ENCODE peak calls at places on chromosomes 6 and 20, in ten cellular contexts. S is pancreas; R is BE2C; A is mucosa of descending colon; U is CD8-positive, alpha-beta T cell; I is CD4-positive, alpha-beta T cell; O is ascending aorta; M is heart left ventricle; X is IMR-90; Z is naive thymus-derived CD4-positive, alpha-beta T cell. E is an unnamed sample. For H3K9me3, the result is how much of the 10 kb centered on the place peaks cover.

GRCh38 chr6:147161974-147162495 is 42.2 kb upstream of the STXBP5 start:
- DNase-seq in S (no peak), R (no peak), A (peak), U (no peak), I (no peak), O (no peak), M (no peak), X (peak), Z (no peak), E (no peak)

GRCh38 chr6:165178056-165178455 is 131.3 kb downstream of the C6orf118 start:
- DNase-seq in S (no peak), R (no peak), A (no peak), U (no peak), I (no peak), O (no peak), M (no peak), X (no peak), Z (no peak), E (no peak)

GRCh38 chr20:44411757-44412401 is 56.4 kb downstream of the HNF4A start:
- DNase-seq in S (no peak), R (no peak), A (no peak), U (no peak), I (no peak), O (no peak), M (no peak), X (no peak), Z (no peak), E (no peak)

GRCh38 chr6:85892346-85892745 is 249.7 kb upstream of the SYNCRIP start:
- DNase-seq in S (no peak), R (no peak), A (no peak), U (no peak), I (no peak), O (no peak), M (no peak), X (no peak), Z (no peak), E (no peak)

GRCh38 chr20:40562031-40562430 is 127.0 kb downstream of the MAFB start:
- DNase-seq in S (no peak), R (no peak), A (no peak), U (no peak), I (no peak), O (no peak), M (no peak), X (no peak), Z (no peak), E (no peak)

GRCh38 chr6:56381852-56382251 is 134.5 kb upstream of the COL21A1 start:
- DNase-seq in S (no peak), R (no peak), A (no peak), U (no peak), I (no peak), O (no peak), M (no peak), X (peak), Z (no peak), E (no peak)

GRCh38 chr6:3398165-3398562 is 58.7 kb downstream of the SLC22A23 start:
- DNase-seq in S (no peak), R (no peak), A (no peak), U (no peak), I (no peak), O (no peak), M (no peak), X (no peak), Z (no peak), E (no peak)

GRCh38 chr6:90516074-90516660 is 70.7 kb downstream of the MAP3K7 start:
- DNase-seq in S (no peak), R (no peak), A (no peak), U (no peak), I (no peak), O (no peak), M (no peak), X (no peak), Z (no peak), E (no peak)

GRCh38 chr6:151900256-151900655 is 92.8 kb downstream of the ESR1 start:
- DNase-seq in S (no peak), R (no peak), A (no peak), U (no peak), I (no peak), O (no peak), M (no peak), X (no peak), Z (no peak), E (no peak)

GRCh38 chr20:59864726-59865125 is 68.7 kb downstream of the SYCP2 start:
- DNase-seq in S (no peak), R (no peak), A (no peak), U (no peak), I (no peak), O (no peak), M (no peak), X (no peak), Z (no peak), E (no peak)

GRCh38 chr20:3358676-3359340 is 48.7 kb downstream of the DNAAF9 start:
- DNase-seq in S (no peak), R (no peak), A (no peak), U (no peak), I (no peak), O (no peak), M (no peak), X (no peak), Z (no peak), E (no peak)

GRCh38 chr6:121959501-121959900 is 440.0 kb upstream of the HSF2 start:
- DNase-seq in S (no peak), R (no peak), A (no peak), U (no peak), I (no peak), O (no peak), M (no peak), X (no peak), Z (peak), E (no peak)

GRCh38 chr6:56437171-56437900 is 190.0 kb upstream of the COL21A1 start:
- DNase-seq in S (no peak), R (no peak), A (no peak), U (no peak), I (no peak), O (no peak), M (no peak), X (no peak), Z (no peak), E (no peak)

GRCh38 chr6:129717287-129717686 is 7.3 kb upstream of the ARHGAP18 start:
- DNase-seq in S (no peak), R (no peak), A (no peak), U (no peak), I (no peak), O (no peak), M (no peak), X (peak), Z (no peak), E (no peak)

GRCh38 chr6:131693384-131693783 is 7.8 kb downstream of the OR2A4 start:
- DNase-seq in S (no peak), R (no peak), A (no peak), U (no peak), I (no peak), O (no peak), M (no peak), X (no peak), Z (no peak), E (no peak)

GRCh38 chr6:108168501-108168979 is 2.7 kb downstream of the NR2E1 start:
- DNase-seq in S (peak), R (peak), A (peak), U (no peak), I (no peak), O (peak), M (no peak), X (no peak), Z (no peak), E (no peak)
- H3K9me3 ChIP-seq in S (under half), R (under half), A (under half), U (under half), I (under half), O (under half), M (under half), X (under half), Z (under half), E (under half)

DNA sequence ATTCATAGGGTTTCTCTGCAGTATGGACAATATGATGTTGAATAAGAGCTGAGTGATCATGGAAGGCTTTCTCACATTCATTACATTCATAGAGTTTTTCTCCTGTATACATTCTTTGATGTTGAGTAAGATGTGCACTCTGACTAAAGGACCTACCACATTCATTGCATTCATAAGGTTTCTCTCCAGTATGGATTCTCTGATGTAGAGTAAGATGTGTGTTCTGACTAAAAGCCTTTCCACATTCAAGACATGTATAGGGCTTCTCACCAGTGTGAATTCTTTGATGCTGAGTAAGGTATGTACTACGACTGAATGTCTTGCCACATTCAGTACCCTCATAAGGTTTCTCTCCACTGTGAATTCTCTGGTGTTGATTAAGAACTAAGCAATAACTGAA is 29.3 kb upstream of the ZNF391 start:
- DNase-seq in S (no peak), R (no peak), A (no peak), U (no peak), I (no peak), O (no peak), M (no peak), X (no peak), Z (no peak), E (no peak)
- H3K9me3 ChIP-seq in S (under half), R (under half), A (under half), U (under half), I (half or more), O (under half), M (half or more), X (under half), Z (under half), E (under half)

GRCh38 chr20:29326376-29327070 is 1930.9 kb upstream of the DEFB115 start:
- DNase-seq in S (no peak), R (no peak), A (no peak), U (no peak), I (no peak), O (no peak), M (no peak), X (no peak), Z (no peak), E (no peak)

GRCh38 chr20:29319725-29320124 is 1937.7 kb upstream of the DEFB115 start:
- DNase-seq in S (no peak), R (no peak), A (no peak), U (peak), I (no peak), O (no peak), M (no peak), X (no peak), Z (no peak), E (no peak)

GRCh38 chr20:29325304-29325640 is 1932.2 kb upstream of the DEFB115 start:
- DNase-seq in S (no peak), R (no peak), A (no peak), U (no peak), I (no peak), O (no peak), M (no peak), X (no peak), Z (no peak), E (no peak)
- H3K9me3 ChIP-seq in S (under half), R (under half), A (under half), U (under half), I (under half), O (under half), M (under half), X (under half), Z (under half), E (under half)

GRCh38 chr6:137756788-137757187 is 110.3 kb upstream of the TNFAIP3 start:
- DNase-seq in S (no peak), R (no peak), A (no peak), U (no peak), I (no peak), O (no peak), M (no peak), X (no peak), Z (no peak), E (no peak)

GRCh38 chr6:137761487-137761886 is 105.6 kb upstream of the TNFAIP3 start:
- DNase-seq in S (no peak), R (no peak), A (no peak), U (no peak), I (no peak), O (no peak), M (no peak), X (no peak), Z (no peak), E (no peak)

GRCh38 chr6:137761072-137761471 is 106.0 kb upstream of the TNFAIP3 start:
- DNase-seq in S (no peak), R (no peak), A (no peak), U (no peak), I (no peak), O (no peak), M (no peak), X (no peak), Z (no peak), E (no peak)

GRCh38 chr6:137759624-137760023 is 107.4 kb upstream of the TNFAIP3 start:
- DNase-seq in S (no peak), R (no peak), A (no peak), U (no peak), I (no peak), O (no peak), M (no peak), X (no peak), Z (no peak), E (no peak)

DNA sequence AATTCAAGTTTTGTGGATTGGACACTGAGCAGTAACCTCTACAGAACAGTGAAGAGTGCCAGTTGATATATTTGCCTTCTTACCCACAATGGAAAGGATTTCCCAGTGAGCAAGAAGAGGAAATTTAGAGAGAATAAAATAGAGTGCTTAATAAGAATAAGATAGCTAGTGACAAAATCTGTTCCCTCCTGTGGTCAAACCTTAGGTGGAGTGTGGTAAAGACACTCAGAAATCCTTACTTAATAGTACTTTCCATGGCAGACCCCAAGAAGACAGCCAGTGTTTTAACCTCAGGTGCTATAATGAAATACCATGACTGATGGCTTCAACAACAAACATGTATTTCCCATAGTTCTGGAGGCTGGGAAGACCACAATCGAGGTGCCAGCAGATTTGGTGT is 108.4 kb upstream of the TNFAIP3 start:
- DNase-seq in S (no peak), R (no peak), A (no peak), U (no peak), I (no peak), O (no peak), M (no peak), X (no peak), Z (no peak), E (no peak)
- H3K9me3 ChIP-seq in S (under half), R (under half), A (under half), U (under half), I (under half), O (under half), M (under half), X (under half), Z (under half), E (under half)